ENCODE peak calls at places on chromosomes 6 and 20, in four cellular contexts. T is upper lobe of right lung, A is fibroblast of lung, S is RWPE1. B is an unnamed sample.

GRCh38 chr6:137001287-137001976 is 43.3 kb downstream of the IL20RA start:
- DNase-seq in T (no peak), A (no peak), S (peak), B (no peak)

GRCh38 chr6:170189236-170189635 is 101.6 kb downstream of the DLL1 start:
- DNase-seq in T (no peak), A (no peak), S (no peak), B (no peak)

GRCh38 chr6:147282566-147282959 is 78.3 kb downstream of the STXBP5 start:
- DNase-seq in T (no peak), A (no peak), S (no peak), B (no peak)

GRCh38 chr20:34045294-34045693 is 51.6 kb downstream of the RALY start:
- DNase-seq in T (no peak), A (peak), S (no peak), B (no peak)

GRCh38 chr6:1477432-1478090 is 88.2 kb downstream of the FOXF2 start:
- DNase-seq in T (no peak), A (peak), S (peak), B (no peak)

GRCh38 chr20:57667924-57668782 is 41.7 kb downstream of the PMEPA1 start:
- DNase-seq in T (peak), A (no peak), S (no peak), B (peak)

GRCh38 chr6:41687501-41688175 is 47.8 kb downstream of the TFEB start:
- DNase-seq in T (no peak), A (no peak), S (no peak), B (peak)

GRCh38 chr6:39029156-39030011 is 19.2 kb upstream of the GLP1R start:
- DNase-seq in T (no peak), A (no peak), S (peak), B (no peak)

GRCh38 chr6:7747016-7747415 is 21.1 kb downstream of the BMP6 start:
- DNase-seq in T (no peak), A (no peak), S (no peak), B (no peak)

GRCh38 chr20:63701329-63702035 is 5.0 kb downstream of the TNFRSF6B start:
- DNase-seq in T (peak), A (no peak), S (no peak), B (no peak)

GRCh38 chr20:57482148-57482547 is 42.8 kb downstream of the CTCFL start:
- DNase-seq in T (no peak), A (no peak), S (no peak), B (no peak)

GRCh38 chr20:20491110-20491783 is 123.3 kb downstream of the INSM1 start:
- DNase-seq in T (no peak), A (peak), S (no peak), B (no peak)

GRCh38 chr6:169921853-169922779 is 170.7 kb downstream of the ERMARD start:
- DNase-seq in T (no peak), A (no peak), S (no peak), B (no peak)

GRCh38 chr6:106608080-106608668 is 21.1 kb downstream of the RTN4IP1 start:
- DNase-seq in T (no peak), A (peak), S (peak), B (no peak)

GRCh38 chr20:44406572-44407100 is 51.1 kb downstream of the HNF4A start:
- DNase-seq in T (no peak), A (no peak), S (no peak), B (no peak)

GRCh38 chr6:168527451-168528210 is 86.6 kb downstream of the SMOC2 start:
- DNase-seq in T (no peak), A (peak), S (no peak), B (no peak)

GRCh38 chr6:19812512-19813119 is 24.6 kb upstream of the ID4 start:
- DNase-seq in T (no peak), A (peak), S (no peak), B (no peak)

DNA sequence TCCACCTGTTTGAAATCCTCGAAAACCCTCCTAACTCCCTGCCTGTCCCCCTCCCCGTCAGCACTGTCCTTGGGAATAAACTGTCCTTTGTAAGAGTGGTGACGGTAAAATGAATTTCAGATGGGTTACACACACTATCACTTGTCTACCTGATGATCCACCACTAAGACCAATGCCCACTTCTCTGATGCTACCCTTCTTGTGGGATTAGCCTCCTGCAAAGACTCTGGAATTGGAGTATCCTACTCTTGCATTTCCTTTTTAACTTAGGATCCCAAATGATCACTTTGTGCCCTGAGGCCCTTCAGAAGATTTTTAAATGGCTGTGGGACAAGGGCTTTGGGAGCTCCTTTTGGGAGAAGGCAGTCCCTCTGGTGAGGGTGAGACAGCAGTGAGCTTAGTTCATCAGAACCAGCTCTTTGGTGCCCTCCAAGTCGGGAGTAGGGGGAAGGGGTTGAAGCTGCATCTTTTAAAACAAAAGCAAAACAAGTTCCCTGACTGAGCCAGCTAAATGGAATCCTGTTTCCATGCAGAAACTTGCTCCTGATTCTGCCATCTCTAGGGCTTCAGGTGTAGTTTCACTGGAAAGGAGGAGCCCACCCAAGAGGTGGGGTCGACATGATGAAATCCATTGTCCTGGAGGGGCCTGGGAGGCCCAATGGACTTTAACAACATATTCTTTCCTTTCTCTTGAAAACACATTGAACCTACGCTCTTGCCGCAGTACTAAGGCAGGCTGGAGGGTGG is 86.5 kb downstream of the ASXL1 start:
- DNase-seq in T (no peak), A (no peak), S (no peak), B (no peak)
- TF ChIP-seq CTCF in T (no peak), A (no peak), S (no peak), B (no peak)

DNA sequence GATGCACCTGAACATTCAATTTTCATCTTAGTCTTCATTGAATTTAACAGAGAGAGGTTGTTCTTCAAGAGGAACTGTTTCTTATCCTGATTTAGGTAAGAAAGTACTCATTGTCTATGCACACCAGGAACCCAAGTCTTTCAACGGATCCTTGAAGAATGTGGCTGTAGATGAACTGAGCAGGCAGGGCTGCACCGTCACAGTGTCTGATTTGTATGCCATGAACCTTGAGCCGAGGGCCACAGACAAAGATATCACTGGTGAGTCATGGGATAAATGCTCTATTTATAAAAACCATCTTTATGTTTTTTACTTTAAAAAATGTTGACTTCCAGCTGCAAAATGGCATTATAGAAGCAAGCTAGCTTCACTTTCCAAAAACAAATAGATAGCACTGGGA is 10.2 kb downstream of the NQO2 start:
- DNase-seq in T (no peak), A (no peak), S (no peak), B (no peak)
- H3K27ac ChIP-seq in T (no peak), A (no peak), S (no peak), B (no peak)

GRCh38 chr6:163149535-163149848 is 265.0 kb upstream of the QKI start:
- DNase-seq in T (no peak), A (no peak), S (no peak), B (no peak)

GRCh38 chr6:163148781-163149534 is 265.6 kb upstream of the QKI start:
- DNase-seq in T (no peak), A (no peak), S (no peak), B (no peak)

GRCh38 chr6:163151212-163151611 is 263.3 kb upstream of the QKI start:
- DNase-seq in T (no peak), A (no peak), S (no peak), B (no peak)

GRCh38 chr6:163146036-163146435 is 268.5 kb upstream of the QKI start:
- DNase-seq in T (no peak), A (no peak), S (no peak), B (no peak)

GRCh38 chr6:163147988-163148387 is 266.5 kb upstream of the QKI start:
- DNase-seq in T (no peak), A (no peak), S (no peak), B (no peak)
- TF ChIP-seq CTCF in T (no peak), A (no peak), S (no peak), B (no peak)

GRCh38 chr6:31579546-31580445 is 2.4 kb downstream of the LTB start:
- DNase-seq in T (no peak), A (no peak), S (no peak), B (no peak)

GRCh38 chr6:31580446-31580755 is 1.8 kb downstream of the LTB start:
- DNase-seq in T (no peak), A (no peak), S (no peak), B (no peak)

GRCh38 chr6:31581511-31582229 is 554 bp downstream of the LTB start:
- DNase-seq in T (no peak), A (no peak), S (no peak), B (no peak)

GRCh38 chr6:31580807-31581437 is 1.3 kb downstream of the LTB start:
- DNase-seq in T (peak), A (peak), S (peak), B (peak)

GRCh38 chr6:31582230-31582601 is at the start of gene LTB:
- DNase-seq in T (no peak), A (no peak), S (no peak), B (no peak)
- H3K27ac ChIP-seq in T (peak), A (no peak), S (peak), B (peak)

GRCh38 chr6:18155864-18156396 is 708 bp downstream of the KDM1B start:
- DNase-seq in T (peak), A (peak), S (peak), B (peak)
- TF ChIP-seq CTCF in T (peak), A (peak), S (peak), B (peak)

GRCh38 chr20:50794181-50794845 is 548 bp upstream of the BCAS4 start:
- DNase-seq in T (no peak), A (no peak), S (no peak), B (peak)

GRCh38 chr20:50797142-50797541 is 2.3 kb downstream of the BCAS4 start:
- DNase-seq in T (no peak), A (no peak), S (no peak), B (no peak)

GRCh38 chr20:50792708-50793574 is 1.9 kb upstream of the BCAS4 start:
- DNase-seq in T (no peak), A (peak), S (no peak), B (no peak)

GRCh38 chr20:50798650-50799049 is 3.8 kb downstream of the BCAS4 start:
- DNase-seq in T (no peak), A (no peak), S (no peak), B (no peak)

GRCh38 chr20:50794846-50795634 is at the start of gene BCAS4:
- DNase-seq in T (peak), A (peak), S (peak), B (peak)
- H3K27ac ChIP-seq in T (peak), A (peak), S (peak), B (peak)

DNA sequence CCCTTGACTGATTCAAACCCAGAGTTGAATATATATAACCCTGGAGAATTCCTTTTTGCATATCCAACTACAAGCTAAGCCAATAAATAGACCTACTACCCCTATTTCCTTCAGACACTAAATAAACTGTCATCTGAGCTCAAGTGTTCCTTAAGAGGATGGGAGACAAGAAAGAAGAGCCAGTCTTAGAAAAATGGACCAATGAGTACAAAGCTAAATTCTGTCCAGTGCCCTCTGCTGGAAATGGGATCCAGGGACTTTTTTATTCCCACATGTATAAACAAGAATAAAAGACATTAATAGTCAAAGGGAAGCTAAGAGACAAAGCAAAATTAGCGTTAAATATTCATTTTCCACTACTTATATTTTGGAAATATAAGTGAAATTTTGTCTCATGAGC is 4.8 kb downstream of the PPP1R10 start:
- DNase-seq in T (no peak), A (peak), S (no peak), B (no peak)
- TF ChIP-seq CTCF in T (peak), A (peak), S (no peak), B (peak)

DNA sequence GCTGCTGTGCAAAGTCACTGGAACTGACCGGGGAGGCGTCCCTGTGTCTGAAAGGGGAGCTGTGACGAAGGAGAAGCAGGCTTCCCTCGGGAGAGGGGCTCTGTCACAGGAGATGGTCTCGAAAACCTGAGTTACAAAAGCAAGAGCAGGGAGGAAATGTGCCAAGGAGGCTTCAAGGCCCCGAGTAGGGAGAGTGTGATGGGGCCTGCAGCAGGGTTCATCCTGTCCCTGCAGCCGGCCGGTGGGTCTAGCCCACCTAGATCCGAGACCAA is 16.7 kb downstream of the DYNLT1 start:
- DNase-seq in T (peak), A (no peak), S (no peak), B (no peak)
- H3K27ac ChIP-seq in T (no peak), A (no peak), S (no peak), B (no peak)

B was measured in lower lobe of right lung.